ENCODE peak calls at places on chromosomes 4 and X, in seven cellular contexts. J is activated T-helper 1 cell treated with Interleukin-2 at 50 U/mL for 16 hours; Z is WTC11; F is activated CD8-positive, alpha-beta memory T cell treated with anti-CD3 and anti-CD28 coated beads for 48 hours; K is coronary artery; S is COLO829; C is Ammon's horn. T is an unnamed sample.

GRCh38 chr4:136810626-136811025 is 721.7 kb downstream of the PCDH18 start:
- DNase-seq in J (no peak), Z (no peak), F (no peak), K (no peak), S (no peak), C (no peak), T (no peak)

GRCh38 chrX:110851780-110852179 is 56.2 kb upstream of the CHRDL1 start:
- DNase-seq in J (no peak), Z (peak), F (no peak), K (no peak), S (no peak), C (no peak), T (no peak)

GRCh38 chr4:159367421-159368105 is 264.7 kb downstream of the RAPGEF2 start:
- DNase-seq in J (no peak), Z (no peak), F (no peak), K (no peak), S (no peak), C (no peak), T (no peak)

GRCh38 chrX:136065044-136065671 is 79.9 kb downstream of the SLC9A6 start:
- DNase-seq in J (peak), Z (no peak), F (no peak), K (no peak), S (no peak), C (no peak), T (no peak)

GRCh38 chr4:123116412-123116811 is 194.0 kb upstream of the NUDT6 start:
- DNase-seq in J (no peak), Z (no peak), F (no peak), K (no peak), S (peak), C (no peak), T (no peak)

GRCh38 chr4:151540728-151541437 is 131.9 kb downstream of the FHIP1A start:
- DNase-seq in J (no peak), Z (no peak), F (no peak), K (no peak), S (peak), C (no peak), T (no peak)

GRCh38 chr4:54296548-54297203 is 67.6 kb downstream of the PDGFRA start:
- DNase-seq in J (no peak), Z (no peak), F (no peak), K (no peak), S (no peak), C (no peak), T (no peak)

GRCh38 chrX:6041630-6042029 is 187.0 kb downstream of the NLGN4X start:
- DNase-seq in J (no peak), Z (no peak), F (no peak), K (no peak), S (peak), C (no peak), T (no peak)

GRCh38 chr4:54099959-54100606 is at the start of gene GSX2:
- DNase-seq in J (no peak), Z (peak), F (no peak), K (no peak), S (no peak), C (no peak), T (no peak)

GRCh38 chrX:2451456-2452316 is 49.1 kb downstream of the DHRSX start:
- DNase-seq in J (no peak), Z (peak), F (no peak), K (no peak), S (no peak), C (no peak), T (no peak)

GRCh38 chr4:173880897-173881296 is 350.9 kb upstream of the HAND2 start:
- DNase-seq in J (no peak), Z (no peak), F (no peak), K (no peak), S (no peak), C (no peak), T (no peak)

GRCh38 chr4:73828945-73829344 is 7.5 kb upstream of the CXCL6 start:
- DNase-seq in J (no peak), Z (no peak), F (no peak), K (no peak), S (peak), C (no peak), T (no peak)

GRCh38 chr4:186701273-186701672 is 22.4 kb downstream of the FAT1 start:
- DNase-seq in J (no peak), Z (peak), F (no peak), K (peak), S (peak), C (peak), T (no peak)

GRCh38 chr4:183408791-183409190 is 35.6 kb upstream of the CDKN2AIP start:
- DNase-seq in J (no peak), Z (no peak), F (no peak), K (no peak), S (no peak), C (no peak), T (no peak)

GRCh38 chrX:72536542-72536941 is 36.1 kb downstream of the HDAC8 start:
- DNase-seq in J (no peak), Z (no peak), F (no peak), K (no peak), S (no peak), C (peak), T (no peak)

GRCh38 chrX:2193273-2193592 is 307.5 kb downstream of the DHRSX start:
- DNase-seq in J (no peak), Z (no peak), F (no peak), K (no peak), S (no peak), C (no peak), T (no peak)

GRCh38 chrX:115467961-115468360 is 93.0 kb upstream of the PLS3 start:
- DNase-seq in J (no peak), Z (no peak), F (no peak), K (no peak), S (no peak), C (no peak), T (no peak)

GRCh38 chr4:172751550-172751949 is 417.1 kb upstream of the GALNT7 start:
- DNase-seq in J (no peak), Z (no peak), F (no peak), K (no peak), S (no peak), C (no peak), T (no peak)

GRCh38 chr4:8267077-8267476 is 2.5 kb upstream of the HTRA3 start:
- DNase-seq in J (no peak), Z (peak), F (no peak), K (no peak), S (peak), C (no peak), T (peak)

GRCh38 chrX:146173742-146174141 is 356.1 kb downstream of the SLITRK2 start:
- DNase-seq in J (no peak), Z (no peak), F (no peak), K (no peak), S (no peak), C (no peak), T (no peak)

GRCh38 chr4:73189274-73189810 is 69.3 kb downstream of the ANKRD17 start:
- DNase-seq in J (no peak), Z (no peak), F (no peak), K (no peak), S (no peak), C (no peak), T (no peak)

GRCh38 chr4:73021634-73022033 is 47.9 kb downstream of the COX18 start:
- DNase-seq in J (no peak), Z (no peak), F (no peak), K (no peak), S (peak), C (peak), T (no peak)

GRCh38 chr4:151689211-151689991 is 71.4 kb downstream of the GATB start:
- DNase-seq in J (no peak), Z (no peak), F (no peak), K (no peak), S (no peak), C (no peak), T (no peak)

GRCh38 chr4:154332681-154333421 is 158.7 kb downstream of the DCHS2 start:
- DNase-seq in J (peak), Z (peak), F (peak), K (no peak), S (no peak), C (peak), T (peak)

GRCh38 chr4:181161669-181162068 is 1081.5 kb upstream of the TENM3 start:
- DNase-seq in J (no peak), Z (no peak), F (no peak), K (no peak), S (peak), C (no peak), T (no peak)

GRCh38 chr4:139641218-139641617 is 24.4 kb upstream of the MGST2 start:
- DNase-seq in J (no peak), Z (no peak), F (no peak), K (no peak), S (no peak), C (no peak), T (no peak)

GRCh38 chr4:110042540-110043517 is 130.1 kb downstream of the EGF start:
- DNase-seq in J (no peak), Z (no peak), F (no peak), K (no peak), S (no peak), C (no peak), T (no peak)

GRCh38 chrX:25083661-25084060 is 67.9 kb upstream of the ARX start:
- DNase-seq in J (no peak), Z (no peak), F (no peak), K (no peak), S (no peak), C (no peak), T (no peak)

GRCh38 chrX:10077425-10078188 is 79.2 kb upstream of the CLCN4 start:
- DNase-seq in J (no peak), Z (no peak), F (no peak), K (no peak), S (no peak), C (no peak), T (no peak)

GRCh38 chr4:63296773-63297172 is 1112.5 kb downstream of the TECRL start:
- DNase-seq in J (no peak), Z (peak), F (no peak), K (no peak), S (no peak), C (no peak), T (no peak)

GRCh38 chr4:145635117-145635516 is 15.9 kb downstream of the MMAA start:
- DNase-seq in J (no peak), Z (no peak), F (no peak), K (no peak), S (no peak), C (no peak), T (no peak)

GRCh38 chr4:133147365-133147821 is 1.7 kb upstream of the PCDH10 start:
- DNase-seq in J (no peak), Z (no peak), F (no peak), K (peak), S (no peak), C (peak), T (no peak)

GRCh38 chrX:48474127-48474526 is 1.9 kb upstream of the FTSJ1 start:
- DNase-seq in J (no peak), Z (peak), F (no peak), K (no peak), S (no peak), C (no peak), T (no peak)

GRCh38 chr4:166315721-166316467 is 442.9 kb downstream of the TLL1 start:
- DNase-seq in J (no peak), Z (peak), F (no peak), K (no peak), S (no peak), C (no peak), T (no peak)

GRCh38 chr4:15677507-15677988 is 4.1 kb upstream of the FAM200B start:
- DNase-seq in J (no peak), Z (no peak), F (no peak), K (no peak), S (no peak), C (no peak), T (no peak)

GRCh38 chrX:36462142-36462541 is 542.6 kb downstream of the CFAP47 start:
- DNase-seq in J (no peak), Z (no peak), F (no peak), K (no peak), S (no peak), C (no peak), T (no peak)

GRCh38 chr4:148182230-148182928 is 259.8 kb downstream of the NR3C2 start:
- DNase-seq in J (no peak), Z (no peak), F (no peak), K (no peak), S (no peak), C (no peak), T (no peak)

GRCh38 chr4:183284965-183285364 is 35.1 kb downstream of the CLDN22 start:
- DNase-seq in J (no peak), Z (no peak), F (no peak), K (no peak), S (no peak), C (no peak), T (no peak)

GRCh38 chrX:47743504-47743903 is 84.5 kb upstream of the UXT start:
- DNase-seq in J (no peak), Z (no peak), F (no peak), K (no peak), S (no peak), C (no peak), T (no peak)

T was measured in stimulated activated effector memory CD8-positive, alpha-beta T cell treated with anti-CD3 and anti-CD28 coated beads, Interleukin-12 subunit alpha, Interleukin-12 subunit beta, amount 100 ng/mL, for 72 hours.